ENCODE peak calls at places on chromosomes 12 and 14, in six cellular contexts. L, V, N, E, O and Z are unnamed samples.
A peak's percentile ranks its signal among the peaks of the same experiment; 100 is the strongest.

GRCh38 chr12:49232940-49233841 is 31.7 kb upstream of the TUBA1C start:
- DNase-seq in O (peak; percentile 37), L (peak; percentile 35), E (no peak), N (peak; percentile 39), V (no peak), Z (peak; percentile 73)

GRCh38 chr12:58500399-58500798 is 419.9 kb downstream of the LRIG3 start:
- DNase-seq in E (peak; percentile 39), V (no peak), N (no peak), O (no peak), L (no peak), Z (no peak)

GRCh38 chr12:7373226-7373625 is 69.4 kb downstream of the ACSM4 start:
- DNase-seq in L (no peak), V (no peak), E (no peak), O (no peak), N (no peak), Z (no peak)

GRCh38 chr14:22979748-22980392 is 2.5 kb downstream of the AJUBA start:
- DNase-seq in V (no peak), E (no peak), O (no peak), N (no peak), L (no peak), Z (no peak)

GRCh38 chr14:73238941-73239340 is 1.6 kb downstream of the PAPLN start:
- DNase-seq in E (no peak), O (no peak), N (no peak), L (no peak), V (peak; percentile 4), Z (no peak)

GRCh38 chr12:79121486-79121885 is 256.9 kb downstream of the SYT1 start:
- DNase-seq in V (no peak), L (no peak), O (no peak), E (peak; percentile 18), N (no peak), Z (no peak)

GRCh38 chr12:39830862-39831520 is 211.4 kb upstream of the ABCD2 start:
- DNase-seq in E (no peak), V (no peak), L (no peak), O (no peak), N (no peak), Z (no peak)

GRCh38 chr12:77032406-77032805 is 33.0 kb downstream of the E2F7 start:
- DNase-seq in N (no peak), E (peak; percentile 55), V (no peak), O (no peak), L (no peak), Z (no peak)

GRCh38 chr14:103528158-103528511 is 861 bp upstream of the TRMT61A start:
- DNase-seq in O (peak; percentile 49), E (no peak), N (no peak), V (no peak), L (no peak), Z (no peak)

GRCh38 chr14:57486767-57487379 is 6.8 kb downstream of the CCDC198 start:
- DNase-seq in N (no peak), V (no peak), E (peak; percentile 86), O (no peak), L (no peak), Z (peak; percentile 6)

GRCh38 chr12:2652401-2653081 is 142.2 kb upstream of the FKBP4 start:
- DNase-seq in O (no peak), L (peak; percentile 10), N (no peak), V (no peak), E (no peak), Z (no peak)
- TF ChIP-seq CTCF in O (no peak), L (no peak), N (no peak), V (no peak), E (peak; percentile 14), Z (no peak)

GRCh38 chr12:41932028-41932427 is 212.6 kb downstream of the GXYLT1 start:
- DNase-seq in V (no peak), O (no peak), E (no peak), N (no peak), L (no peak), Z (no peak)

GRCh38 chr12:41936333-41936732 is 208.3 kb downstream of the GXYLT1 start:
- DNase-seq in N (no peak), L (no peak), E (no peak), V (no peak), O (no peak), Z (no peak)

DNA sequence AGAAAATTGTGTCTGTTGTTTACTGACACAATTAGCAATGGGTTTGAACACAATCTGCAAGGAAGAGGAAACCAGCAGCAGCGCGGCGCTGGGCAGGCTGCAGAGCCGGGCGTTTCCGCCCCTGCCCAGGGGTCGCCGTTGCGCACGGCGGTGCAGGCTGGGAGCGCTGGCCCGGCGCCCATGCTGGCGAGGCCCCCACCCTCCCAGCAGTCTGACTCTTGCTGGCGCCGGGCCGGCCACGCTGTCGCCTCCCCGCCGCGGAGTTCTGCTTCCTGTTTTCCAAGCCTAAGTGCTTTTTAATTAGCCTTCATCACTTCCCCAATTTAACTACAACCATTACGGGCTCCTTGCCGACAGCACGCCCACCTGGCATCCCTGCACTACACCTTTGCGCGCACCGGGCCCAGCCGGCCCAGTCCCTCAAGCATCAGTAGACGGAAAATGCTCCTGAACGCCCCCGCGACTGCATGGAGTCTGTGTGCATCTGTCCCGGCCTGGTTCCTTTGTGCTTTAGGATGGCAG is 212.1 kb downstream of the GXYLT1 start:
- DNase-seq in N (peak; percentile 32), L (peak; percentile 60), O (peak; percentile 63), V (peak; percentile 24), E (peak; percentile 10), Z (peak; percentile 59)
- TF ChIP-seq CTCF in N (peak; percentile 26), L (no peak), O (no peak), V (no peak), E (no peak), Z (no peak)

GRCh38 chr12:1830981-1831930 is 10.9 kb downstream of the LRTM2 start:
- DNase-seq in V (no peak), L (peak; percentile 88), E (peak; percentile 82), N (peak; percentile 97), O (peak; percentile 93), Z (peak; percentile 90)

GRCh38 chr12:1835178-1836131 is 15.1 kb downstream of the LRTM2 start:
- DNase-seq in N (no peak), V (no peak), E (no peak), O (no peak), L (no peak), Z (no peak)

GRCh38 chr12:1832801-1833595 is 12.6 kb downstream of the LRTM2 start:
- DNase-seq in V (no peak), L (no peak), O (no peak), N (no peak), E (no peak), Z (no peak)

GRCh38 chr12:1834186-1834925 is 14.0 kb downstream of the LRTM2 start:
- DNase-seq in L (no peak), O (no peak), N (no peak), E (no peak), V (no peak), Z (no peak)

DNA sequence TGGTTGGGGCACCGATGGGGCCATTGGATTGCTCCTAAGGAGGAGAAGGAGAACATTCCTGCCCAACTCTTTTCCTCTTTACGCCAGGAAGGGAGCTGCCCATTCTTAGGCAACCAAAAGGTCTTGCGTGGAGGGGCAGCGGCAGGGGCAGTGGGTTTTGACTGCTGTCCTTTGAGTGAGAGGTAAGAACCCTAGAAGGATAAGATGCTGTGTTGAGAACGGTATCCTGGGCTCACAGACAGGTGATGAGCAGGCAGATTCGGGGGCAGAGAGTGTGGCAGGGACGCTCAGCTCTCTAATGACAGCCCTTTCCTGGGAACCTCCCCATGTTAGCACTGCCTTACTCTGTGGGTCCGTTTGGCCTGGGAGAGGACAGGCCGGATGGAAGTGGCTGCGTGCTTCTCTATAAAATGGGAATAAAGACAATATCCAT is 13.2 kb downstream of the LRTM2 start:
- DNase-seq in V (no peak), O (no peak), N (no peak), L (no peak), E (no peak), Z (no peak)
- TF ChIP-seq CTCF in V (no peak), O (no peak), N (no peak), L (no peak), E (no peak), Z (no peak)

GRCh38 chr14:99807413-99808132 is 14.4 kb downstream of the EML1 start:
- DNase-seq in V (no peak), L (no peak), O (no peak), E (peak; percentile 51), N (no peak), Z (no peak)
- TF ChIP-seq CTCF in V (no peak), L (no peak), O (no peak), E (no peak), N (peak; percentile 27), Z (peak; percentile 8)

DNA sequence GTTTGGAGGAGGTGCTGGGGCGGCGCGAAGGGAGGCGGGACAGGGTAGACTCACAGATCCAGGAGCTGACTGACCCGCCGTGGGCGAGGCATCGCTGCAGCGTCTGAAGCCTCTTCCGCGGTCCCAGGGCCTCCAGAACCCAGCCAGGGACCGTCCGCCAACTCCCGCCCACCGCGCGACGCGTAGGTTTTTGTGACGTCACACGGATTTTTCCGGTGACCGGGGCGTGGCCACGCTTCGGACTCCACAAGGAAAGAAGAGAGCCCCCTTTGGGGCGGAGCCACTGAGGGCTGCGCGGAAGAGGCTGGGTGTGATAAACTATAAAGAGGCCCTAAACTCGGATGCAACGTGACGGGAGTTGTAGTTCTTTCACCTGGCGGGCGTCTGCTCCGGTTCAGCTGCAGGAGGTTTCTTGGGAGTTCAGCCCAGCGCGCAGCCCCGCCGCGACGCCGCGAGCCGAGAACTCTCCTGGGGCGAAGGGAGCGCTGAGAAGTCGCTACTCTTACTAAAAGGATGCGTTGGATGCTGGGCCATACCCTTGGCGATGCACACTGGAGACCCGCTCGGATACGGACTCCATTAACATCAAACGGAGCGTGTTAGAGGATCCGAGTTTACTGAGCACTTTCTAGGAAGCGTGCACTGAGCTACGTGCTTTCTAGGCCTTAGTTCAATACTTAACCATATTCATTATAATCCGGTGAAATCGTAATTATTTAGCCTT is at the start of gene AMN1:
- DNase-seq in O (peak; percentile 100), N (peak; percentile 100), E (peak; percentile 98), V (peak; percentile 100), L (peak; percentile 98), Z (peak; percentile 99)
- TF ChIP-seq CTCF in O (peak; percentile 10), N (peak; percentile 22), E (no peak), V (no peak), L (no peak), Z (no peak)

GRCh38 chr14:105015242-105015641 is 5.6 kb downstream of the CDCA4 start:
- DNase-seq in O (no peak), L (no peak), N (no peak), E (no peak), V (no peak), Z (no peak)

GRCh38 chr14:105013150-105013787 is 7.6 kb downstream of the CDCA4 start:
- DNase-seq in L (no peak), O (no peak), N (no peak), E (no peak), V (no peak), Z (no peak)

GRCh38 chr14:105015905-105016304 is 5.0 kb downstream of the CDCA4 start:
- DNase-seq in E (no peak), O (no peak), N (no peak), L (no peak), V (no peak), Z (no peak)

GRCh38 chr14:105014032-105014431 is 6.9 kb downstream of the CDCA4 start:
- DNase-seq in O (no peak), N (no peak), V (no peak), E (no peak), L (no peak), Z (no peak)

DNA sequence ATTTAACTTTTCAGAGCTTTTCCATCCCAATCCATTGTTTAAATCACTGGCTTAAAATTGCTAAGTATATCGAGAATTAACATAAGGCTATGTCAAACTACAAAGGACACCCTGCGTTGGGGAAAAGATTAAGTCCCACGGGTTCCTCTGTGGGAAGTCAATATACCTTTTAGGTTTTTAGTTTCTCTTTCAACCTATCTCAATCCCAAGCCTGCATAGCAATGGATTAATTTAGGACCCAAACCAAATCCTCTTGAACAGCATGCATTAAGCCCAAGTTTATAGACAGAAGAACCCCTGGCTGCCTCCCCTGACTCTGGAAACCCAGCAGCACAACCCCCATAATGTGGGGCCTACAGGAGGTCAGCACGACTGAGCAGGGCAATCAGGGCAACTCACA is 6.3 kb downstream of the CDCA4 start:
- DNase-seq in O (no peak), L (no peak), E (no peak), V (no peak), N (no peak), Z (no peak)
- TF ChIP-seq CTCF in O (no peak), L (no peak), E (no peak), V (no peak), N (no peak), Z (no peak)